ENCODE peak calls at places on chromosomes 12 and 14, in six cellular contexts. P, G, L, K, V and C are unnamed samples.

GRCh38 chr12:69910739-69911138 is 85.7 kb downstream of the MYRFL start:
- DNase-seq in P (no peak), G (no peak), L (no peak), K (no peak), V (no peak), C (no peak)

GRCh38 chr14:23056257-23056955 is 914 bp downstream of the CDH24 start:
- DNase-seq in P (peak), G (peak), L (peak), K (peak), V (no peak), C (peak)

GRCh38 chr12:52522346-52523011 is 2.3 kb upstream of the KRT5 start:
- DNase-seq in P (no peak), G (no peak), L (peak), K (no peak), V (no peak), C (no peak)

GRCh38 chr12:95201056-95201670 is 16.1 kb downstream of the FGD6 start:
- DNase-seq in P (no peak), G (no peak), L (no peak), K (no peak), V (no peak), C (no peak)

GRCh38 chr12:106145539-106146447 is 7.0 kb upstream of the NUAK1 start:
- DNase-seq in P (peak), G (no peak), L (no peak), K (no peak), V (no peak), C (no peak)

GRCh38 chr12:50039151-50039835 is 14.0 kb upstream of the RACGAP1 start:
- DNase-seq in P (peak), G (peak), L (peak), K (peak), V (peak), C (peak)

GRCh38 chr12:62767506-62767905 is 167.4 kb downstream of the PPM1H start:
- DNase-seq in P (no peak), G (no peak), L (no peak), K (no peak), V (no peak), C (no peak)

GRCh38 chr14:74653386-74654138 is 41.5 kb upstream of the LTBP2 start:
- DNase-seq in P (no peak), G (peak), L (no peak), K (no peak), V (no peak), C (no peak)

GRCh38 chr14:51006781-51007211 is 62.5 kb upstream of the PYGL start:
- DNase-seq in P (no peak), G (no peak), L (no peak), K (no peak), V (no peak), C (no peak)

GRCh38 chr12:75190846-75191245 is 18.8 kb downstream of the KCNC2 start:
- DNase-seq in P (no peak), G (no peak), L (no peak), K (no peak), V (no peak), C (no peak)

GRCh38 chr14:36863271-36863670 is 201.6 kb downstream of the PAX9 start:
- DNase-seq in P (no peak), G (no peak), L (no peak), K (no peak), V (no peak), C (no peak)

GRCh38 chr14:31362746-31363145 is 57.6 kb downstream of the HEATR5A start:
- DNase-seq in P (no peak), G (no peak), L (no peak), K (no peak), V (no peak), C (no peak)

GRCh38 chr14:68295316-68295816 is 475.8 kb downstream of the RAD51B start:
- DNase-seq in P (peak), G (no peak), L (no peak), K (no peak), V (no peak), C (no peak)

GRCh38 chr14:69685716-69686115 is 74.3 kb downstream of the SUSD6 start:
- DNase-seq in P (peak), G (no peak), L (peak), K (no peak), V (no peak), C (no peak)

GRCh38 chr12:5026342-5026938 is 17.2 kb upstream of the KCNA5 start:
- DNase-seq in P (no peak), G (no peak), L (no peak), K (no peak), V (no peak), C (no peak)

GRCh38 chr14:104726600-104727451 is 2.8 kb downstream of the ADSS1 start:
- DNase-seq in P (no peak), G (no peak), L (no peak), K (no peak), V (no peak), C (no peak)

GRCh38 chr14:28676481-28676880 is 90.1 kb upstream of the FOXG1 start:
- DNase-seq in P (no peak), G (no peak), L (no peak), K (no peak), V (peak), C (no peak)

GRCh38 chr14:96762650-96763049 is 34.5 kb upstream of the VRK1 start:
- DNase-seq in P (no peak), G (peak), L (peak), K (peak), V (peak), C (peak)

GRCh38 chr12:109111775-109112491 is 4.5 kb upstream of the ACACB start:
- DNase-seq in P (peak), G (no peak), L (peak), K (peak), V (no peak), C (no peak)

GRCh38 chr14:85257287-85257686 is 272.7 kb upstream of the FLRT2 start:
- DNase-seq in P (no peak), G (no peak), L (no peak), K (no peak), V (no peak), C (no peak)

GRCh38 chr12:113232787-113233585 is 11.7 kb downstream of the TPCN1 start:
- DNase-seq in P (peak), G (no peak), L (peak), K (peak), V (no peak), C (no peak)

GRCh38 chr12:29962276-29963035 is 178.7 kb upstream of the TMTC1 start:
- DNase-seq in P (no peak), G (no peak), L (no peak), K (no peak), V (no peak), C (no peak)

GRCh38 chr12:30823140-30823669 is 68.5 kb upstream of the CAPRIN2 start:
- DNase-seq in P (peak), G (no peak), L (peak), K (peak), V (peak), C (no peak)

GRCh38 chr14:85527006-85527405 is 2.9 kb upstream of the FLRT2 start:
- DNase-seq in P (no peak), G (no peak), L (no peak), K (no peak), V (no peak), C (no peak)

GRCh38 chr14:67784244-67784823 is 32.1 kb downstream of the ZFYVE26 start:
- DNase-seq in P (no peak), G (no peak), L (no peak), K (no peak), V (no peak), C (no peak)